ENCODE peak calls at places on chromosomes 7 and 10, in eight cellular contexts. One of them, this sample, is unnamed.

GRCh38 chr7:111264111-111264868 is 173.4 kb downstream of the LRRN3 start:
- DNase-seq in fibroblast of gingiva: peak
- DNase-seq in HT-29: no peak
- DNase-seq in IMR-90: no peak
- DNase-seq in hypothalamus: no peak
- DNase-seq in substantia nigra: no peak
- DNase-seq in NCI-H446: no peak
- DNase-seq in GM12892: no peak
- DNase-seq in this sample: no peak

GRCh38 chr7:8018961-8019360 is 50.4 kb downstream of the GLCCI1 start:
- DNase-seq in hypothalamus: no peak
- DNase-seq in fibroblast of gingiva: no peak
- DNase-seq in GM12892: no peak
- DNase-seq in HT-29: no peak
- DNase-seq in NCI-H446: no peak
- DNase-seq in IMR-90: no peak
- DNase-seq in substantia nigra: no peak
- DNase-seq in this sample: no peak

GRCh38 chr10:80538481-80539185 is 931 bp downstream of the SH2D4B start:
- DNase-seq in IMR-90: no peak
- DNase-seq in substantia nigra: no peak
- DNase-seq in HT-29: no peak
- DNase-seq in NCI-H446: no peak
- DNase-seq in fibroblast of gingiva: no peak
- DNase-seq in GM12892: no peak
- DNase-seq in hypothalamus: no peak
- DNase-seq in this sample: no peak

GRCh38 chr7:20268832-20269231 is 51.6 kb upstream of the MACC1 start:
- DNase-seq in hypothalamus: no peak
- DNase-seq in HT-29: no peak
- DNase-seq in IMR-90: peak
- DNase-seq in GM12892: no peak
- DNase-seq in fibroblast of gingiva: no peak
- DNase-seq in substantia nigra: no peak
- DNase-seq in NCI-H446: no peak
- DNase-seq in this sample: peak

GRCh38 chr10:3468919-3469638 is 296.5 kb upstream of the PITRM1 start:
- DNase-seq in fibroblast of gingiva: peak
- DNase-seq in substantia nigra: no peak
- DNase-seq in GM12892: no peak
- DNase-seq in NCI-H446: no peak
- DNase-seq in hypothalamus: no peak
- DNase-seq in HT-29: peak
- DNase-seq in IMR-90: peak
- DNase-seq in this sample: peak

GRCh38 chr10:30894221-30894620 is 137.4 kb downstream of the ZNF438 start:
- DNase-seq in IMR-90: no peak
- DNase-seq in fibroblast of gingiva: no peak
- DNase-seq in NCI-H446: no peak
- DNase-seq in substantia nigra: no peak
- DNase-seq in hypothalamus: no peak
- DNase-seq in GM12892: no peak
- DNase-seq in HT-29: no peak
- DNase-seq in this sample: no peak

GRCh38 chr7:38169862-38170261 is 8.2 kb upstream of the STARD3NL start:
- DNase-seq in IMR-90: peak
- DNase-seq in substantia nigra: no peak
- DNase-seq in NCI-H446: no peak
- DNase-seq in HT-29: peak
- DNase-seq in fibroblast of gingiva: peak
- DNase-seq in GM12892: no peak
- DNase-seq in hypothalamus: no peak
- DNase-seq in this sample: peak

GRCh38 chr7:27116521-27116946 is 14.0 kb downstream of the HOXA4 start:
- DNase-seq in hypothalamus: no peak
- DNase-seq in NCI-H446: no peak
- DNase-seq in fibroblast of gingiva: no peak
- DNase-seq in substantia nigra: no peak
- DNase-seq in GM12892: no peak
- DNase-seq in HT-29: no peak
- DNase-seq in IMR-90: peak
- DNase-seq in this sample: no peak

GRCh38 chr10:130958981-130959751 is 352.4 kb downstream of the TCERG1L start:
- DNase-seq in substantia nigra: no peak
- DNase-seq in fibroblast of gingiva: no peak
- DNase-seq in IMR-90: no peak
- DNase-seq in GM12892: no peak
- DNase-seq in NCI-H446: no peak
- DNase-seq in hypothalamus: no peak
- DNase-seq in HT-29: no peak
- DNase-seq in this sample: no peak

GRCh38 chr7:15143121-15143520 is 240.6 kb upstream of the DGKB start:
- DNase-seq in hypothalamus: no peak
- DNase-seq in substantia nigra: no peak
- DNase-seq in HT-29: no peak
- DNase-seq in fibroblast of gingiva: no peak
- DNase-seq in NCI-H446: no peak
- DNase-seq in IMR-90: no peak
- DNase-seq in GM12892: no peak
- DNase-seq in this sample: no peak

GRCh38 chr7:65453631-65454030 is 80.0 kb downstream of the ZNF92 start:
- DNase-seq in GM12892: no peak
- DNase-seq in NCI-H446: no peak
- DNase-seq in hypothalamus: no peak
- DNase-seq in substantia nigra: no peak
- DNase-seq in fibroblast of gingiva: no peak
- DNase-seq in IMR-90: no peak
- DNase-seq in HT-29: no peak
- DNase-seq in this sample: no peak

GRCh38 chr10:7689591-7689990 is 13.5 kb upstream of the ITIH2 start:
- DNase-seq in NCI-H446: no peak
- DNase-seq in IMR-90: no peak
- DNase-seq in substantia nigra: no peak
- DNase-seq in HT-29: no peak
- DNase-seq in hypothalamus: no peak
- DNase-seq in GM12892: no peak
- DNase-seq in fibroblast of gingiva: no peak
- DNase-seq in this sample: no peak

GRCh38 chr7:46576950-46577349 is 655.9 kb upstream of the IGFBP3 start:
- DNase-seq in fibroblast of gingiva: no peak
- DNase-seq in GM12892: no peak
- DNase-seq in hypothalamus: no peak
- DNase-seq in NCI-H446: no peak
- DNase-seq in substantia nigra: no peak
- DNase-seq in HT-29: no peak
- DNase-seq in IMR-90: peak
- DNase-seq in this sample: peak

GRCh38 chr7:152502813-152503790 is 67.3 kb upstream of the KMT2C start:
- DNase-seq in fibroblast of gingiva: no peak
- DNase-seq in IMR-90: no peak
- DNase-seq in substantia nigra: no peak
- DNase-seq in GM12892: no peak
- DNase-seq in NCI-H446: no peak
- DNase-seq in hypothalamus: no peak
- DNase-seq in HT-29: no peak
- DNase-seq in this sample: no peak